ENCODE peak calls at places on chromosomes 16 and 17, in ten cellular contexts. K is GM18507; A is naive B cell; H is GM23338; T is IMR-90; M is stimulated activated CD4-positive, alpha-beta T cell treated with anti-CD3 and anti-CD28 coated beads, Interleukin-15, amount 100 ng/mL, for 48 hours; V is testis; W is Daoy; Y is NCI-H2171; F is activated T-cell treated with anti-CD3 and anti-CD28 coated beads for 1 hour. L is an unnamed sample.

GRCh38 chr17:79325707-79326106 is 251.1 kb downstream of the ENGASE start:
- DNase-seq in K (no peak), A (no peak), H (peak; percentile 69), T (no peak), M (no peak), V (peak; percentile 38), W (peak; percentile 25), Y (no peak), F (no peak), L (no peak)

GRCh38 chr16:85652431-85653221 is 36.1 kb downstream of the GINS2 start:
- DNase-seq in K (no peak), A (no peak), H (no peak), T (peak; percentile 38), M (no peak), V (peak; percentile 74), W (peak; percentile 33), Y (peak; percentile 85), F (no peak), L (no peak)

GRCh38 chr17:77455878-77456234 is 315.1 kb downstream of the SEC14L1 start:
- DNase-seq in K (no peak), A (no peak), H (no peak), T (no peak), M (no peak), V (no peak), W (no peak), Y (no peak), F (no peak), L (no peak)

GRCh38 chr16:54630284-54630967 is 300.2 kb upstream of the IRX5 start:
- DNase-seq in K (no peak), A (no peak), H (no peak), T (no peak), M (no peak), V (no peak), W (peak; percentile 19), Y (no peak), F (no peak), L (no peak)

GRCh38 chr16:89593841-89594240 is 18.3 kb downstream of the CPNE7 start:
- DNase-seq in K (no peak), A (no peak), H (no peak), T (no peak), M (no peak), V (no peak), W (no peak), Y (no peak), F (peak; percentile 35), L (no peak)

GRCh38 chr17:76007131-76007849 is 6.6 kb downstream of the CDK3 start:
- DNase-seq in K (no peak), A (no peak), H (no peak), T (no peak), M (no peak), V (no peak), W (no peak), Y (no peak), F (no peak), L (no peak)

GRCh38 chr16:29904947-29905346 is 4.7 kb downstream of the ASPHD1 start:
- DNase-seq in K (no peak), A (no peak), H (no peak), T (no peak), M (no peak), V (no peak), W (no peak), Y (no peak), F (no peak), L (no peak)

GRCh38 chr16:1993731-1994131 is 4.0 kb downstream of the SYNGR3 start:
- DNase-seq in K (no peak), A (no peak), H (no peak), T (peak; percentile 46), M (no peak), V (no peak), W (no peak), Y (no peak), F (no peak), L (no peak)

GRCh38 chr17:17044846-17045561 is 2.7 kb downstream of the MPRIP start:
- DNase-seq in K (no peak), A (peak; percentile 66), H (peak; percentile 49), T (peak; percentile 79), M (no peak), V (peak; percentile 70), W (peak; percentile 79), Y (no peak), F (no peak), L (no peak)

GRCh38 chr17:74270333-74270732 is 3.7 kb upstream of the DNAI2 start:
- DNase-seq in K (no peak), A (no peak), H (no peak), T (no peak), M (no peak), V (no peak), W (no peak), Y (peak; percentile 25), F (no peak), L (no peak)

GRCh38 chr16:66943426-66944053 is 8.2 kb downstream of the CES2 start:
- DNase-seq in K (no peak), A (no peak), H (no peak), T (no peak), M (no peak), V (no peak), W (no peak), Y (no peak), F (no peak), L (no peak)

GRCh38 chr16:4260360-4260759 is 12.5 kb downstream of the TFAP4 start:
- DNase-seq in K (no peak), A (no peak), H (no peak), T (no peak), M (no peak), V (no peak), W (no peak), Y (peak; percentile 77), F (no peak), L (no peak)

GRCh38 chr17:68707032-68707431 is 105.9 kb upstream of the FAM20A start:
- DNase-seq in K (no peak), A (no peak), H (peak; percentile 2), T (peak; percentile 56), M (no peak), V (no peak), W (peak; percentile 63), Y (no peak), F (no peak), L (no peak)

GRCh38 chr16:67718668-67719047 is 458 bp downstream of the GFOD2 start:
- DNase-seq in K (no peak), A (peak; percentile 6), H (peak; percentile 57), T (no peak), M (no peak), V (peak; percentile 20), W (no peak), Y (no peak), F (no peak), L (no peak)

GRCh38 chr17:59846391-59847165 is 46.2 kb downstream of the TUBD1 start:
- DNase-seq in K (no peak), A (peak; percentile 27), H (peak; percentile 62), T (peak; percentile 94), M (no peak), V (peak; percentile 45), W (peak; percentile 93), Y (no peak), F (no peak), L (peak; percentile 79)

GRCh38 chr16:27353853-27354252 is 40.1 kb downstream of the IL4R start:
- DNase-seq in K (no peak), A (no peak), H (no peak), T (no peak), M (no peak), V (peak; percentile 57), W (no peak), Y (no peak), F (no peak), L (no peak)

GRCh38 chr17:13520899-13521572 is 80.7 kb downstream of the HS3ST3A1 start:
- DNase-seq in K (no peak), A (no peak), H (no peak), T (peak; percentile 89), M (no peak), V (no peak), W (peak; percentile 43), Y (no peak), F (no peak), L (no peak)

GRCh38 chr17:78258323-78259229 is 27.1 kb downstream of the TMEM235 start:
- DNase-seq in K (no peak), A (no peak), H (peak; percentile 62), T (peak; percentile 12), M (peak; percentile 72), V (peak; percentile 33), W (no peak), Y (no peak), F (peak; percentile 57), L (no peak)

GRCh38 chr17:3127451-3127850 is at the start of gene OR1G1:
- DNase-seq in K (no peak), A (no peak), H (no peak), T (no peak), M (no peak), V (no peak), W (no peak), Y (no peak), F (no peak), L (no peak)

GRCh38 chr16:50121721-50122445 is 31.2 kb upstream of the TENT4B start:
- DNase-seq in K (no peak), A (no peak), H (peak; percentile 41), T (no peak), M (peak; percentile 28), V (no peak), W (no peak), Y (no peak), F (peak; percentile 2), L (no peak)

GRCh38 chr17:57106107-57106835 is 21.2 kb downstream of the AKAP1 start:
- DNase-seq in K (no peak), A (no peak), H (peak; percentile 64), T (no peak), M (no peak), V (no peak), W (no peak), Y (no peak), F (no peak), L (no peak)

GRCh38 chr16:81798311-81799137 is 19.4 kb downstream of the PLCG2 start:
- DNase-seq in K (peak; percentile 45), A (peak; percentile 88), H (peak; percentile 12), T (no peak), M (no peak), V (no peak), W (no peak), Y (no peak), F (no peak), L (no peak)

GRCh38 chr17:42846594-42847280 is 2.4 kb downstream of the AOC2 start:
- DNase-seq in K (no peak), A (no peak), H (no peak), T (peak; percentile 29), M (no peak), V (no peak), W (no peak), Y (no peak), F (no peak), L (no peak)

GRCh38 chr17:57924677-57925076 is 30.5 kb downstream of the CUEDC1 start:
- DNase-seq in K (no peak), A (no peak), H (no peak), T (no peak), M (no peak), V (no peak), W (no peak), Y (peak; percentile 57), F (no peak), L (no peak)

L was measured in NCI-H1048.